ENCODE peak calls at places on chromosomes 4 and X, in four cellular contexts. J is naive B cell; T is activated T-cell treated with anti-CD3 and anti-CD28 coated beads, Interleukin-2, amount 50 U/mL, for 72 hours; H is ureter. C is an unnamed sample.

GRCh38 chr4:72513227-72513626 is 55.8 kb downstream of the ADAMTS3 start:
- DNase-seq in J (no peak), T (no peak), H (no peak), C (no peak)

GRCh38 chrX:109714340-109714958 is 18.6 kb downstream of the ACSL4 start:
- DNase-seq in J (no peak), T (no peak), H (no peak), C (peak)

GRCh38 chr4:91147067-91147466 is 1019.9 kb downstream of the CCSER1 start:
- DNase-seq in J (no peak), T (no peak), H (no peak), C (no peak)

GRCh38 chr4:185143596-185143969 is 517 bp downstream of the SLC25A4 start:
- DNase-seq in J (no peak), T (peak), H (peak), C (peak)

GRCh38 chr4:79255793-79256192 is 70.1 kb downstream of the NAA11 start:
- DNase-seq in J (no peak), T (no peak), H (no peak), C (no peak)

GRCh38 chr4:176150283-176150682 is 45.1 kb downstream of the SPATA4 start:
- DNase-seq in J (no peak), T (no peak), H (no peak), C (peak)

GRCh38 chr4:148618856-148619255 is 176.6 kb upstream of the NR3C2 start:
- DNase-seq in J (no peak), T (no peak), H (no peak), C (no peak)

GRCh38 chrX:7163146-7163677 is 15.3 kb upstream of the PUDP start:
- DNase-seq in J (no peak), T (no peak), H (no peak), C (no peak)

GRCh38 chr4:114400531-114400930 is 198.1 kb upstream of the UGT8 start:
- DNase-seq in J (no peak), T (no peak), H (no peak), C (peak)

GRCh38 chr4:18398661-18399060 is 377.1 kb upstream of the LCORL start:
- DNase-seq in J (no peak), T (no peak), H (no peak), C (no peak)

GRCh38 chrX:134658002-134658401 is 269 bp downstream of the PLAC1 start:
- DNase-seq in J (no peak), T (no peak), H (no peak), C (peak)

GRCh38 chrX:133405498-133406180 is 9.7 kb downstream of the GPC4 start:
- DNase-seq in J (no peak), T (no peak), H (no peak), C (no peak)

GRCh38 chr4:118732591-118733330 is 47.6 kb downstream of the METTL14 start:
- DNase-seq in J (no peak), T (no peak), H (no peak), C (no peak)

C was measured in Daoy.